ENCODE peak calls at places on chromosomes 4 and X, in five cellular contexts. F, W, J, X and P are unnamed samples. For H3K36me3, the result is how much of the 10 kb centered on the place peaks cover.

GRCh38 chrX:94057385-94057784 is 383.4 kb downstream of the FAM133A start:
- DNase-seq in J (peak), F (no peak), X (no peak), W (no peak), P (no peak)

GRCh38 chr4:3513807-3514206 is 18.4 kb downstream of the LRPAP1 start:
- DNase-seq in F (no peak), W (no peak), X (no peak), J (no peak), P (no peak)

GRCh38 chr4:65391814-65392213 is 278.5 kb downstream of the EPHA5 start:
- DNase-seq in X (no peak), W (no peak), J (no peak), F (no peak), P (no peak)

GRCh38 chr4:72496119-72496518 is 72.9 kb downstream of the ADAMTS3 start:
- DNase-seq in X (no peak), W (no peak), F (no peak), J (peak), P (no peak)

GRCh38 chr4:59412739-59413138 is 1787.4 kb upstream of the ADGRL3 start:
- DNase-seq in X (no peak), J (no peak), W (no peak), F (no peak), P (no peak)

GRCh38 chr4:172104534-172104933 is 291.3 kb downstream of the GALNTL6 start:
- DNase-seq in F (no peak), X (no peak), W (no peak), J (peak), P (no peak)

GRCh38 chrX:26008042-26008441 is 130.1 kb upstream of the MAGEB18 start:
- DNase-seq in J (no peak), X (no peak), W (no peak), F (no peak), P (no peak)

GRCh38 chr4:76850010-76850441 is 47.9 kb downstream of the SOWAHB start:
- DNase-seq in W (peak), F (no peak), X (peak), J (peak), P (peak)

GRCh38 chrX:110346681-110347080 is 12.0 kb upstream of the RTL9 start:
- DNase-seq in W (no peak), J (no peak), F (peak), X (no peak), P (no peak)

GRCh38 chr4:120399846-120400245 is 333.2 kb upstream of the MAD2L1 start:
- DNase-seq in X (no peak), W (no peak), J (no peak), F (no peak), P (no peak)

GRCh38 chr4:30717208-30718020 is 2.8 kb upstream of the PCDH7 start:
- DNase-seq in J (peak), F (peak), X (peak), W (no peak), P (peak)

GRCh38 chr4:188903995-188904394 is 764.8 kb downstream of the TRIML1 start:
- DNase-seq in J (no peak), W (no peak), X (no peak), F (no peak), P (no peak)

GRCh38 chr4:71389149-71389840 is 50.5 kb downstream of the SLC4A4 start:
- DNase-seq in J (no peak), W (no peak), X (no peak), F (no peak), P (no peak)

GRCh38 chr4:169774466-169775445 is 17.0 kb upstream of the HPF1 start:
- DNase-seq in J (no peak), W (no peak), F (peak), X (no peak), P (no peak)

GRCh38 chr4:13966241-13967195 is 339.0 kb upstream of the BOD1L1 start:
- DNase-seq in X (peak), J (peak), W (no peak), F (no peak), P (no peak)

GRCh38 chrX:109632906-109633504 is 8.0 kb upstream of the KCNE5 start:
- DNase-seq in W (no peak), J (no peak), F (no peak), X (peak), P (no peak)

GRCh38 chr4:126697748-126698147 is 935.0 kb upstream of the INTU start:
- DNase-seq in W (no peak), X (peak), F (no peak), J (peak), P (no peak)

GRCh38 chr4:169770411-169770810 is 12.7 kb upstream of the HPF1 start:
- DNase-seq in J (no peak), X (no peak), F (no peak), W (no peak), P (no peak)

GRCh38 chr4:170652571-170652970 is 562.8 kb upstream of the AADAT start:
- DNase-seq in X (no peak), J (no peak), F (no peak), W (no peak), P (no peak)

GRCh38 chrX:2385224-2385623 is 115.6 kb downstream of the DHRSX start:
- DNase-seq in X (no peak), W (peak), F (no peak), J (peak), P (peak)

GRCh38 chrX:66675541-66675940 is 36.7 kb upstream of the EDA2R start:
- DNase-seq in F (no peak), W (no peak), J (no peak), X (no peak), P (no peak)

GRCh38 chr4:153204247-153205027 is at the start of gene TRIM2:
- DNase-seq in X (peak), F (peak), J (no peak), W (peak), P (peak)

GRCh38 chrX:150405576-150405975 is 42.5 kb downstream of the MAMLD1 start:
- DNase-seq in J (no peak), F (no peak), X (no peak), W (no peak), P (no peak)
- TF ChIP-seq CTCF in J (peak), F (no peak), X (peak), W (peak), P (peak)

DNA sequence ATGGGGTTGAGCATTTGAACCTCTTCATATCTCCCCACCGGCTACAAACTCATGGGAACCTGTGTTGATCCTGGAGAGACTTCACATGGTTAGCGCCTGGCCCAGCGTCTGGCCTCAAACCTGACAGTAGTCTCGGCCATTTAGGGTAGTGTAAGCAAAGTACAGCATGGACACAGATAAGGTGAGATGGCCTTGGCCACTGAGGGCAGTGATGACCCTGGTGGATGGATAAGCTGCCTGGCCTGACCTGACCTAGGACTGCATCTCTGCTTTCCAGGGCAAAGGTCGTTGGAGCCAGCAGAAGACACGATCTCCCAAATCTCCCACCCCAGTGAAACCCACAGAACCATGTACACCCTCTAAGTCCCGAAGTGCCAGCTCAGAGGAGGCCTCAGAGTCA is 51.7 kb downstream of the BCORL1 start:
- DNase-seq in W (no peak), J (no peak), F (no peak), X (no peak), P (no peak)
- H3K36me3 ChIP-seq in W (under half), J (under half), F (under half), X (under half), P (under half)

GRCh38 chrX:53320543-53321215 is 39.3 kb upstream of the IQSEC2 start:
- DNase-seq in X (no peak), F (no peak), J (no peak), W (no peak), P (no peak)
- TF ChIP-seq EZH2 in X (peak), F (peak), J (peak), W (no peak), P (peak)

GRCh38 chrX:153927936-153928760 is 2.1 kb upstream of the ARHGAP4 start:
- DNase-seq in J (peak), X (peak), W (peak), F (peak), P (peak)
- TF ChIP-seq CTCF in J (peak), X (no peak), W (no peak), F (no peak), P (no peak)

DNA sequence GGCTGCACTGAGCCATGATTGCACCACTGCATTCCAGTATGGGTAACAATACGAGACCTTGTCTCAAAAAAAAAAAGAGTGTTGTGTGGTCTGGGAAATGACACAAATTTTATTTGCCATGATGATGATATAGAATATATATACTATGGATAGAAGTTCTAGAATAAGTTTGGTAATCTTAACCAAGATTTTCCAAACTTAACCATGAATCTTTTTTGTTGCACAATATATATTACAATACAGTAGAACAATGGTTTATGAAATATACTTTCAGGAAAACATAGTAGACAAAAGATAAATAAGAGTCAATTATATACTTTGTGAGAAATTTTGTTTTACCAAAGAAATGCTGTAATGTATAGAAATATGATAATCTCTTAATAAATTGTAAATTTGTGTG is 34.8 kb downstream of the MFSD8 start:
- DNase-seq in F (no peak), X (no peak), J (no peak), W (no peak), P (no peak)
- H3K36me3 ChIP-seq in F (under half), X (under half), J (under half), W (under half), P (under half)